ENCODE peak calls at places on chromosome 6, in six cellular contexts. One of them, this sample, is unnamed.

GRCh38 chr6:169070506-169071176 is 183.0 kb downstream of the THBS2 start:
- DNase-seq in fibroblast of lung: peak; percentile 100
- DNase-seq in spleen: no peak
- DNase-seq in heart right ventricle: peak; percentile 61
- DNase-seq in PC-9: peak; percentile 54
- DNase-seq in mammary epithelial cell: peak; percentile 98
- DNase-seq in this sample: no peak

GRCh38 chr6:45445749-45446454 is 68.2 kb upstream of the SUPT3H start:
- DNase-seq in PC-9: peak; percentile 94
- DNase-seq in fibroblast of lung: peak; percentile 98
- DNase-seq in mammary epithelial cell: peak; percentile 95
- DNase-seq in heart right ventricle: peak; percentile 23
- DNase-seq in spleen: no peak
- DNase-seq in this sample: peak; percentile 75

GRCh38 chr6:41670703-41671360 is 32.6 kb downstream of the MDFI start:
- DNase-seq in fibroblast of lung: no peak
- DNase-seq in PC-9: no peak
- DNase-seq in mammary epithelial cell: no peak
- DNase-seq in heart right ventricle: no peak
- DNase-seq in spleen: no peak
- DNase-seq in this sample: no peak

GRCh38 chr6:33710296-33711121 is 991 bp downstream of the UQCC2 start:
- DNase-seq in fibroblast of lung: no peak
- DNase-seq in heart right ventricle: no peak
- DNase-seq in spleen: peak; percentile 64
- DNase-seq in PC-9: no peak
- DNase-seq in mammary epithelial cell: no peak
- DNase-seq in this sample: peak; percentile 36

GRCh38 chr6:140174509-140174908 is 800.1 kb upstream of the CITED2 start:
- DNase-seq in mammary epithelial cell: peak; percentile 98
- DNase-seq in fibroblast of lung: peak; percentile 95
- DNase-seq in spleen: no peak
- DNase-seq in heart right ventricle: no peak
- DNase-seq in PC-9: peak; percentile 99
- DNase-seq in this sample: no peak

GRCh38 chr6:168886306-168886854 is 367.3 kb downstream of the THBS2 start:
- DNase-seq in PC-9: no peak
- DNase-seq in spleen: no peak
- DNase-seq in heart right ventricle: no peak
- DNase-seq in fibroblast of lung: no peak
- DNase-seq in mammary epithelial cell: no peak
- DNase-seq in this sample: no peak

GRCh38 chr6:28693033-28693750 is 167.5 kb downstream of the GPX5 start:
- DNase-seq in mammary epithelial cell: peak; percentile 16
- DNase-seq in fibroblast of lung: peak; percentile 9
- DNase-seq in PC-9: no peak
- DNase-seq in spleen: no peak
- DNase-seq in heart right ventricle: no peak
- DNase-seq in this sample: no peak

GRCh38 chr6:11043552-11043960 is 549 bp downstream of the ELOVL2 start:
- DNase-seq in fibroblast of lung: no peak
- DNase-seq in mammary epithelial cell: no peak
- DNase-seq in heart right ventricle: no peak
- DNase-seq in spleen: peak; percentile 76
- DNase-seq in PC-9: no peak
- DNase-seq in this sample: no peak

GRCh38 chr6:144639654-144640053 is 354.5 kb downstream of the UTRN start:
- DNase-seq in heart right ventricle: no peak
- DNase-seq in PC-9: no peak
- DNase-seq in mammary epithelial cell: no peak
- DNase-seq in spleen: no peak
- DNase-seq in fibroblast of lung: no peak
- DNase-seq in this sample: no peak

GRCh38 chr6:16514249-16514648 is 247.0 kb downstream of the ATXN1 start:
- DNase-seq in heart right ventricle: no peak
- DNase-seq in mammary epithelial cell: peak; percentile 18
- DNase-seq in spleen: no peak
- DNase-seq in fibroblast of lung: peak; percentile 77
- DNase-seq in PC-9: no peak
- DNase-seq in this sample: no peak

GRCh38 chr6:161189891-161190290 is 84.0 kb downstream of the AGPAT4 start:
- DNase-seq in mammary epithelial cell: no peak
- DNase-seq in heart right ventricle: no peak
- DNase-seq in spleen: no peak
- DNase-seq in fibroblast of lung: no peak
- DNase-seq in PC-9: no peak
- DNase-seq in this sample: no peak

GRCh38 chr6:119739776-119740175 is 390.2 kb upstream of the MAN1A1 start:
- DNase-seq in fibroblast of lung: no peak
- DNase-seq in spleen: no peak
- DNase-seq in PC-9: no peak
- DNase-seq in heart right ventricle: no peak
- DNase-seq in mammary epithelial cell: no peak
- DNase-seq in this sample: no peak

GRCh38 chr6:52065621-52066020 is 21.8 kb downstream of the PKHD1 start:
- DNase-seq in heart right ventricle: no peak
- DNase-seq in spleen: no peak
- DNase-seq in fibroblast of lung: no peak
- DNase-seq in mammary epithelial cell: peak; percentile 92
- DNase-seq in PC-9: no peak
- DNase-seq in this sample: no peak

GRCh38 chr6:122495612-122496011 is 24.0 kb upstream of the SERINC1 start:
- DNase-seq in spleen: no peak
- DNase-seq in mammary epithelial cell: no peak
- DNase-seq in fibroblast of lung: no peak
- DNase-seq in PC-9: no peak
- DNase-seq in heart right ventricle: no peak
- DNase-seq in this sample: no peak

GRCh38 chr6:3478341-3478740 is 21.5 kb upstream of the SLC22A23 start:
- DNase-seq in heart right ventricle: no peak
- DNase-seq in mammary epithelial cell: no peak
- DNase-seq in spleen: no peak
- DNase-seq in PC-9: no peak
- DNase-seq in fibroblast of lung: no peak
- DNase-seq in this sample: no peak

GRCh38 chr6:6006428-6007310 is at the start of gene NRN1:
- DNase-seq in mammary epithelial cell: peak; percentile 61
- DNase-seq in heart right ventricle: no peak
- DNase-seq in fibroblast of lung: no peak
- DNase-seq in spleen: no peak
- DNase-seq in PC-9: no peak
- DNase-seq in this sample: no peak

GRCh38 chr6:159996087-159996622 is 27.3 kb downstream of the IGF2R start:
- DNase-seq in fibroblast of lung: no peak
- DNase-seq in spleen: no peak
- DNase-seq in PC-9: no peak
- DNase-seq in heart right ventricle: no peak
- DNase-seq in mammary epithelial cell: no peak
- DNase-seq in this sample: no peak
- H3K36me3 ChIP-seq in fibroblast of lung: peaks cover 3% of the 10 kb centered on the region
- H3K36me3 ChIP-seq in spleen: no peaks in the 10 kb centered on the region
- H3K36me3 ChIP-seq in PC-9: peaks cover 16% of the 10 kb centered on the region
- H3K36me3 ChIP-seq in heart right ventricle: no peaks in the 10 kb centered on the region
- H3K36me3 ChIP-seq in mammary epithelial cell: no peaks in the 10 kb centered on the region
- H3K36me3 ChIP-seq in this sample: no peaks in the 10 kb centered on the region

DNA sequence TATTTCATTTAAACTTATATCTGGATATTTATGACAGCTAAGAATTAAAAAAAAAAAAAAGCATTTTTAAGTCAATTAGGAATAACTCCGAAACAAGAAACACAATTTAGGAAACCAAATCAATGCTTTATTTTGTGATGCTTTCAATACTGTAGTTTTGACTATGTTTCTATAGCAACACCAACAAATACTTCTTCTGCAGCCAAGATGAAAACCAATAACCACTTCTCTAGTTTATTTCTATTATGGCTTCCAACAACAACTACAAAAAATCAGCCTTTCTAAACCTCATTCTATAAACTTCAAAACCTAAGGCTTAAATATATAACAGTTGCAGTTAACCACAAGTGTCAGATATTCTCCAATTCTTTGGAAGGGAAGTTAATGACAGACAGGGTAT is 81.0 kb downstream of the EPB41L2 start:
- DNase-seq in mammary epithelial cell: no peak
- DNase-seq in fibroblast of lung: no peak
- DNase-seq in heart right ventricle: no peak
- DNase-seq in spleen: no peak
- DNase-seq in PC-9: no peak
- DNase-seq in this sample: no peak
- TF ChIP-seq CTCF in mammary epithelial cell: no peak
- TF ChIP-seq CTCF in fibroblast of lung: no peak
- TF ChIP-seq CTCF in heart right ventricle: no peak
- TF ChIP-seq CTCF in spleen: no peak
- TF ChIP-seq CTCF in PC-9: no peak
- TF ChIP-seq CTCF in this sample: no peak

GRCh38 chr6:85402071-85402470 is 47.8 kb upstream of the NT5E start:
- DNase-seq in spleen: no peak
- DNase-seq in heart right ventricle: no peak
- DNase-seq in fibroblast of lung: no peak
- DNase-seq in mammary epithelial cell: no peak
- DNase-seq in PC-9: no peak
- DNase-seq in this sample: no peak

GRCh38 chr6:85402922-85403321 is 47.0 kb upstream of the NT5E start:
- DNase-seq in mammary epithelial cell: peak; percentile 79
- DNase-seq in spleen: no peak
- DNase-seq in PC-9: no peak
- DNase-seq in heart right ventricle: no peak
- DNase-seq in fibroblast of lung: no peak
- DNase-seq in this sample: no peak

GRCh38 chr6:85404497-85405174 is 45.2 kb upstream of the NT5E start:
- DNase-seq in PC-9: peak; percentile 73
- DNase-seq in heart right ventricle: no peak
- DNase-seq in mammary epithelial cell: peak; percentile 94
- DNase-seq in spleen: no peak
- DNase-seq in fibroblast of lung: peak; percentile 96
- DNase-seq in this sample: peak; percentile 45

GRCh38 chr6:85405175-85405852 is 44.6 kb upstream of the NT5E start:
- DNase-seq in PC-9: no peak
- DNase-seq in spleen: no peak
- DNase-seq in mammary epithelial cell: peak; percentile 13
- DNase-seq in heart right ventricle: no peak
- DNase-seq in fibroblast of lung: peak; percentile 74
- DNase-seq in this sample: peak; percentile 56

DNA sequence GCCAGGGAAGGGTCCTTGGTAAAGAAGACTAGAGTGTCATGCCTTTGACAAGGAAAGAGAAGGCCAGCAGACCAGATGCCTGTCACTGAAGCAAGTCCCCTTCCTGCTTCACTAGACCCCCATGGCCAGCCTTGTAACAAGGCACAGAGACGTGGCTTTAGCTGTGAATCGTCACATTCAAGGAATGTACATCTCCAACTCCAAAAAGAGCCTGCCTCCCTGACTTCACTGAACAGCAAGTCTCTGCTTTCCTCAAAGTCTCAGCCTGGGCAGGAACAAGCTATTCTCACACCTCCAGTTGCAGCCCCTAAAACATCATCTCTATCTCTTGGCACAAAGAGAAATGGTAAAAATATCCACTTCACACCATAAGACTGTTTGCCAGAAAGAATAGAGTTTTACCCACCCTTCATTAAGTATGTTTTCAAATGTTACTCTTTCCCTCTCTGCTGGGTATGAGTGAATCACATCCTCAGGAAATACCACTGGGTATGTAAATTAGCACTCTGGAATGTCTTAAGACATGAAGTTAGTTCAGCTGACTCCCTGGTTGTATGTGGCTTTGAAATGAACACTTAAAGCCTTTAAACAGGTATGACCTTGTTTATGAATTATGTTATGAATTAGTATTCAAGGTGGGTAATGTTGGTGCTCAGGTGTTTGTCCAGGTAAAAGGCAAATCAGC is 46.4 kb upstream of the NT5E start:
- DNase-seq in heart right ventricle: no peak
- DNase-seq in fibroblast of lung: peak; percentile 97
- DNase-seq in mammary epithelial cell: peak; percentile 81
- DNase-seq in PC-9: peak; percentile 68
- DNase-seq in spleen: no peak
- DNase-seq in this sample: no peak
- H3K27ac ChIP-seq in heart right ventricle: no peak overlapping the region
- H3K27ac ChIP-seq in fibroblast of lung: peak overlapping the region; percentile 87
- H3K27ac ChIP-seq in mammary epithelial cell: peak overlapping the region; percentile 96
- H3K27ac ChIP-seq in PC-9: peak overlapping the region; percentile 75
- H3K27ac ChIP-seq in spleen: no peak overlapping the region
- H3K27ac ChIP-seq in this sample: peak overlapping the region; percentile 33

GRCh38 chr6:85547719-85548118 is 45.9 kb downstream of the SNX14 start:
- DNase-seq in spleen: no peak
- DNase-seq in fibroblast of lung: no peak
- DNase-seq in mammary epithelial cell: no peak
- DNase-seq in PC-9: no peak
- DNase-seq in heart right ventricle: no peak
- DNase-seq in this sample: no peak

GRCh38 chr6:85551264-85551663 is 42.4 kb downstream of the SNX14 start:
- DNase-seq in heart right ventricle: no peak
- DNase-seq in mammary epithelial cell: no peak
- DNase-seq in spleen: no peak
- DNase-seq in PC-9: no peak
- DNase-seq in fibroblast of lung: no peak
- DNase-seq in this sample: no peak

GRCh38 chr6:85556992-85557668 is 36.5 kb downstream of the SNX14 start:
- DNase-seq in spleen: no peak
- DNase-seq in heart right ventricle: no peak
- DNase-seq in mammary epithelial cell: no peak
- DNase-seq in fibroblast of lung: no peak
- DNase-seq in PC-9: no peak
- DNase-seq in this sample: no peak

GRCh38 chr6:85552652-85553051 is 41.0 kb downstream of the SNX14 start:
- DNase-seq in mammary epithelial cell: no peak
- DNase-seq in spleen: no peak
- DNase-seq in heart right ventricle: no peak
- DNase-seq in fibroblast of lung: no peak
- DNase-seq in PC-9: no peak
- DNase-seq in this sample: no peak
- H3K36me3 ChIP-seq in mammary epithelial cell: peaks cover 17% of the 10 kb centered on the region
- H3K36me3 ChIP-seq in spleen: peaks cover 10% of the 10 kb centered on the region
- H3K36me3 ChIP-seq in heart right ventricle: peaks cover 8% of the 10 kb centered on the region
- H3K36me3 ChIP-seq in fibroblast of lung: peaks cover 5% of the 10 kb centered on the region
- H3K36me3 ChIP-seq in PC-9: no peaks in the 10 kb centered on the region
- H3K36me3 ChIP-seq in this sample: no peaks in the 10 kb centered on the region

DNA sequence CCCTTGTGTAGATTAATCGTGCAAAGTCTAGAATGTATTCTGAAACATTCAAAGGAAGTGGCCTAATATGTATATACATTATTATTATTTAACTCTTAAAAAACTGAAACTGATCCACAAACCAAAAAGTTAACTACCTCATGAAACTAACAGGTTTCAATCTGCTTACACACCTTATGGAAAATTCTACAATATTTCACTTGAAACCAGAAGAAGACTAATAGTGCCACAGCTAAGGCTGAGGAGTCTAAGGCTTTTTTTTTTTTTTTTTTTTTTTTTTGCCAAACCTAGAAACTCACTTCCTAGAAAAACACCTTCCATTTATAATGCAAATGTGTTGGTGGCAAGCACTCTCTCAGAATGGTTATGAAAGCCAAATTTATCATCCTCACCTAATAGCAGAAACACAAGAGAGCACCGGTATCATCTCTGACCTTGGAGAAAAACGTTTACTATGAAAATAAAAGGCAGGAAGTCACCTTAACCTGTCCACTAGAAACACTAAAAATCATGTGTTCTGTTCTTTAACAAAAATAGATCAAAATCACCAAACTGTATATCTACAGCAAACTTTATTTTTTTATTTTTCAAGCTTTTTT is 586.1 kb downstream of the FRK start:
- DNase-seq in PC-9: no peak
- DNase-seq in spleen: no peak
- DNase-seq in heart right ventricle: no peak
- DNase-seq in mammary epithelial cell: no peak
- DNase-seq in fibroblast of lung: no peak
- DNase-seq in this sample: no peak
- TF ChIP-seq CTCF in PC-9: no peak
- TF ChIP-seq CTCF in spleen: no peak
- TF ChIP-seq CTCF in heart right ventricle: no peak
- TF ChIP-seq CTCF in mammary epithelial cell: no peak
- TF ChIP-seq CTCF in fibroblast of lung: no peak
- TF ChIP-seq CTCF in this sample: no peak

This sample was measured in pancreas.